ENCODE peak calls at places on chromosomes 11 and 22, in five cellular contexts. One of them, this sample, is unnamed.

GRCh38 chr11:17775507-17776212 is 41.1 kb downstream of the KCNC1 start:
- DNase-seq in uterus: no peak
- DNase-seq in HCT116: no peak
- DNase-seq in A549: no peak
- DNase-seq in H54: no peak
- DNase-seq in this sample: no peak

GRCh38 chr11:126265801-126266200 is 2.9 kb downstream of the SRPRA start:
- DNase-seq in uterus: no peak
- DNase-seq in HCT116: no peak
- DNase-seq in A549: peak
- DNase-seq in H54: no peak
- DNase-seq in this sample: peak

GRCh38 chr11:57459112-57460016 is 964 bp upstream of the RTN4RL2 start:
- DNase-seq in uterus: no peak
- DNase-seq in HCT116: no peak
- DNase-seq in A549: peak
- DNase-seq in H54: no peak
- DNase-seq in this sample: peak

GRCh38 chr22:35227248-35227647 is 30.0 kb upstream of the HMGXB4 start:
- DNase-seq in uterus: no peak
- DNase-seq in HCT116: no peak
- DNase-seq in A549: no peak
- DNase-seq in H54: no peak
- DNase-seq in this sample: no peak

GRCh38 chr11:60905047-60905446 is 1.3 kb downstream of the PRPF19 start:
- DNase-seq in uterus: no peak
- DNase-seq in HCT116: no peak
- DNase-seq in A549: no peak
- DNase-seq in H54: no peak
- DNase-seq in this sample: no peak

GRCh38 chr11:105357146-105357545 is 217.6 kb upstream of the CARD18 start:
- DNase-seq in uterus: no peak
- DNase-seq in HCT116: no peak
- DNase-seq in A549: no peak
- DNase-seq in H54: no peak
- DNase-seq in this sample: no peak

GRCh38 chr11:27875480-27876208 is 175.4 kb upstream of the BDNF start:
- DNase-seq in uterus: no peak
- DNase-seq in HCT116: no peak
- DNase-seq in A549: no peak
- DNase-seq in H54: no peak
- DNase-seq in this sample: no peak

GRCh38 chr11:74470526-74470925 is 3.2 kb upstream of the KCNE3 start:
- DNase-seq in uterus: no peak
- DNase-seq in HCT116: no peak
- DNase-seq in A549: no peak
- DNase-seq in H54: no peak
- DNase-seq in this sample: no peak

GRCh38 chr11:44633641-44634040 is 68.2 kb downstream of the CD82 start:
- DNase-seq in uterus: no peak
- DNase-seq in HCT116: no peak
- DNase-seq in A549: peak
- DNase-seq in H54: no peak
- DNase-seq in this sample: no peak

GRCh38 chr22:45240137-45240809 is 421 bp downstream of the KIAA0930 start:
- DNase-seq in uterus: no peak
- DNase-seq in HCT116: no peak
- DNase-seq in A549: no peak
- DNase-seq in H54: peak
- DNase-seq in this sample: peak

GRCh38 chr11:95150977-95151684 is 61.5 kb downstream of the ENDOD1 start:
- DNase-seq in uterus: peak
- DNase-seq in HCT116: peak
- DNase-seq in A549: peak
- DNase-seq in H54: no peak
- DNase-seq in this sample: peak
- TF ChIP-seq POLR2A in uterus: peak
- TF ChIP-seq POLR2A in HCT116: peak
- TF ChIP-seq POLR2A in A549: peak
- TF ChIP-seq POLR2A in H54: no peak
- TF ChIP-seq POLR2A in this sample: peak

GRCh38 chr22:50342651-50343540 is at the start of gene PPP6R2:
- DNase-seq in uterus: peak
- DNase-seq in HCT116: no peak
- DNase-seq in A549: peak
- DNase-seq in H54: no peak
- DNase-seq in this sample: peak
- TF ChIP-seq POLR2A in uterus: no peak
- TF ChIP-seq POLR2A in HCT116: no peak
- TF ChIP-seq POLR2A in A549: no peak
- TF ChIP-seq POLR2A in H54: peak
- TF ChIP-seq POLR2A in this sample: peak

GRCh38 chr11:86955111-86955673 is at the start of gene FZD4:
- DNase-seq in uterus: peak
- DNase-seq in HCT116: peak
- DNase-seq in A549: peak
- DNase-seq in H54: peak
- DNase-seq in this sample: peak
- TF ChIP-seq POLR2A in uterus: peak
- TF ChIP-seq POLR2A in HCT116: no peak
- TF ChIP-seq POLR2A in A549: peak
- TF ChIP-seq POLR2A in H54: peak
- TF ChIP-seq POLR2A in this sample: no peak

DNA sequence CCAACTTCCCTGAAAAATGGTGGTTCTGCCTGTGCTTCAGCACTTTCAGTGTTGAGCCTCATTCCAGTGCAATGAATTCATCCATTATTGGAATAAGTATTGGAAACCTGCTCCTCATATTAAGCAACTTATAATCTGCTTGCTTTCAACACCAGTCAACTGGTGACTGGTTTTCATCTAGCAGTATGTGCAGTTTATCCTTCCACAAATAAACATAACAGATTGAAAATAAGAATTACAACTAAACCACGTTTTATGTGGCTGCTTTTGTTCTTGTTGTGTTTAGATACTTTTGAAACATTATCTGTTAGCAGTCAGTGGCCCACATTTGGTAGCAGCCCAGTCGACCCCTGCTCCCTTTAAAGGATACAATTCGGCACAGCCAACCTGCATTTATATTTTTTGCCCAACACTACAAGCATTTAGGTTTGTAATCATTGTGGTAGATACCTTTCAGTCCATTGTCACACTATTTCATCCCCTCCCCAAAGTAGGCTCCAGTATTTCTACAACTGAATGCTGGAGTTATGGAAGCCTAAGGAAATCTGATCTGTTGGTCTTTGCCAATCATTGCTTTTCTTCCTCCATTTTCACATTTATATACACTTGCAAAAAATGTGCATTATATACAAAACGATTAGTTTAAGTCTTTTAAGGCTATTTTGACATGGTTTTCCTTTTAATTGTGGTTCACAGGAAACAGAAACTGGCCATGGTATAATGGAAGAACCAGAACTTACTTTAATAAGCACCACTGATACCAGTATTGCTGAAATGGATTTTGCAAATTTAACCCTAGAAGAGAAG is 13.1 kb downstream of the TAF1D start:
- DNase-seq in uterus: no peak
- DNase-seq in HCT116: no peak
- DNase-seq in A549: no peak
- DNase-seq in H54: no peak
- DNase-seq in this sample: no peak
- TF ChIP-seq POLR2A in uterus: no peak
- TF ChIP-seq POLR2A in HCT116: no peak
- TF ChIP-seq POLR2A in A549: no peak
- TF ChIP-seq POLR2A in H54: no peak
- TF ChIP-seq POLR2A in this sample: no peak

This sample was measured in erythroblast.